ENCODE peak calls at places on chromosomes 16 and 17, in seven cellular contexts. R is uterus, V is small intestine, S is dorsolateral prefrontal cortex, X is HFF-Myc, E is tibial nerve, J is neural progenitor cell. A is an unnamed sample.

GRCh38 chr16:31216552-31217530 is at the start of gene PYDC1:
- DNase-seq in R (no peak), S (peak), V (no peak), X (no peak), E (no peak), J (peak), A (no peak)

GRCh38 chr16:20821682-20822081 is 15.4 kb downstream of the REXO5 start:
- DNase-seq in S (no peak), V (no peak), X (no peak), J (no peak), R (no peak), E (no peak), A (no peak)

GRCh38 chr16:67959520-67959919 is 8.9 kb downstream of the SLC12A4 start:
- DNase-seq in V (peak), J (no peak), X (no peak), S (no peak), E (peak), R (no peak), A (peak)

GRCh38 chr16:88469615-88470395 is 16.7 kb downstream of the ZFPM1 start:
- DNase-seq in E (no peak), J (no peak), X (no peak), S (no peak), V (no peak), R (no peak), A (no peak)

GRCh38 chr17:2897605-2898004 is 101.4 kb downstream of the RAP1GAP2 start:
- DNase-seq in R (no peak), X (no peak), J (no peak), S (no peak), E (no peak), V (no peak), A (no peak)

GRCh38 chr16:11632455-11632921 is 35.8 kb upstream of the SNN start:
- DNase-seq in R (peak), V (no peak), J (peak), E (peak), X (no peak), S (no peak), A (peak)

GRCh38 chr17:4712526-4712925 is 2.1 kb downstream of the ARRB2 start:
- DNase-seq in S (no peak), X (no peak), J (no peak), V (peak), R (no peak), E (no peak), A (no peak)

GRCh38 chr17:44601574-44602372 is 44.5 kb downstream of the FZD2 start:
- DNase-seq in S (no peak), V (no peak), J (no peak), X (no peak), R (no peak), E (no peak), A (peak)

GRCh38 chr17:50638572-50638850 is 3.8 kb downstream of the ABCC3 start:
- DNase-seq in R (no peak), V (no peak), S (no peak), J (no peak), X (no peak), E (no peak), A (peak)

GRCh38 chr16:22648941-22649340 is 138.2 kb downstream of the NPIPB5 start:
- DNase-seq in R (no peak), S (no peak), V (no peak), X (no peak), J (no peak), E (no peak), A (no peak)

GRCh38 chr17:39197380-39198185 is at the start of gene CACNB1:
- DNase-seq in J (peak), X (no peak), V (peak), S (peak), E (peak), R (peak), A (peak)

GRCh38 chr16:67415872-67416793 is at the start of gene ZDHHC1:
- DNase-seq in E (no peak), J (peak), V (no peak), X (no peak), S (peak), R (peak), A (peak)

GRCh38 chr17:71987634-71988033 is 133.2 kb upstream of the SOX9 start:
- DNase-seq in E (no peak), J (no peak), R (no peak), V (no peak), S (no peak), X (no peak), A (no peak)

GRCh38 chr17:72487731-72488325 is 367.0 kb downstream of the SOX9 start:
- DNase-seq in S (no peak), R (no peak), X (no peak), E (no peak), J (no peak), V (no peak), A (no peak)

GRCh38 chr17:63573634-63574033 is 23.4 kb downstream of the DCAF7 start:
- DNase-seq in J (peak), V (no peak), S (no peak), R (no peak), E (no peak), X (no peak), A (no peak)

GRCh38 chr16:11092788-11093577 is 148.6 kb downstream of the CLEC16A start:
- DNase-seq in R (no peak), X (no peak), J (no peak), V (no peak), E (no peak), S (no peak), A (no peak)

GRCh38 chr17:38587956-38588771 is 17.6 kb downstream of the SRCIN1 start:
- DNase-seq in V (no peak), R (no peak), J (peak), S (peak), X (no peak), E (no peak), A (no peak)

GRCh38 chr17:14790518-14790917 is 474.6 kb downstream of the PMP22 start:
- DNase-seq in R (no peak), X (no peak), V (no peak), S (no peak), J (peak), E (no peak), A (peak)

GRCh38 chr17:75346906-75347305 is 57.7 kb upstream of the SLC25A19 start:
- DNase-seq in S (no peak), J (peak), V (no peak), E (no peak), R (no peak), X (no peak), A (peak)

GRCh38 chr17:61009619-61010018 is 332.0 kb downstream of the BCAS3 start:
- DNase-seq in J (no peak), V (no peak), E (no peak), X (no peak), R (no peak), S (no peak), A (peak)

GRCh38 chr17:7173687-7174602 is 5.2 kb downstream of the ASGR1 start:
- DNase-seq in S (peak), R (peak), V (peak), E (peak), X (no peak), J (peak), A (peak)

GRCh38 chr16:88784856-88785105 is 239 bp downstream of the PIEZO1 start:
- DNase-seq in V (no peak), R (no peak), X (no peak), J (no peak), E (no peak), S (no peak), A (no peak)

GRCh38 chr17:67602974-67603373 is 114.8 kb upstream of the NOL11 start:
- DNase-seq in J (peak), E (no peak), V (peak), X (no peak), R (no peak), S (no peak), A (peak)

GRCh38 chr16:24858219-24859041 is 12.7 kb downstream of the SLC5A11 start:
- DNase-seq in J (peak), E (peak), R (no peak), S (no peak), X (no peak), V (peak), A (peak)

GRCh38 chr17:82302498-82302963 is 14.9 kb downstream of the CD7 start:
- DNase-seq in R (no peak), E (no peak), J (no peak), V (no peak), S (no peak), X (no peak), A (no peak)

GRCh38 chr16:31265329-31266245 is 5.8 kb downstream of the ITGAM start:
- DNase-seq in S (no peak), J (no peak), E (no peak), R (no peak), X (no peak), V (no peak), A (peak)

GRCh38 chr17:12744298-12744697 is 45.0 kb upstream of the ARHGAP44 start:
- DNase-seq in E (no peak), X (no peak), J (no peak), R (no peak), V (peak), S (no peak), A (peak)

GRCh38 chr17:67245694-67246397 is 850 bp upstream of the HELZ start:
- DNase-seq in E (no peak), V (peak), R (no peak), X (no peak), J (peak), S (peak), A (no peak)

GRCh38 chr17:42474270-42474669 is 15.6 kb downstream of the ATP6V0A1 start:
- DNase-seq in X (no peak), J (no peak), V (peak), S (no peak), R (no peak), E (no peak), A (no peak)

GRCh38 chr17:3887811-3888210 is 5.0 kb downstream of the CAMKK1 start:
- DNase-seq in R (no peak), E (no peak), V (no peak), S (no peak), J (no peak), X (no peak), A (peak)

GRCh38 chr16:2362218-2362617 is 21.7 kb upstream of the ABCA3 start:
- DNase-seq in J (no peak), S (no peak), X (no peak), V (no peak), E (no peak), R (no peak), A (no peak)

GRCh38 chr16:2365397-2365796 is 24.9 kb upstream of the ABCA3 start:
- DNase-seq in V (no peak), X (no peak), S (no peak), J (no peak), R (no peak), E (no peak), A (no peak)

GRCh38 chr16:2366660-2367309 is 26.3 kb upstream of the ABCA3 start:
- DNase-seq in E (no peak), V (no peak), S (no peak), J (no peak), R (no peak), X (no peak), A (no peak)

GRCh38 chr16:2365895-2366294 is 25.4 kb upstream of the ABCA3 start:
- DNase-seq in V (no peak), S (no peak), J (no peak), E (no peak), X (no peak), R (no peak), A (peak)

DNA sequence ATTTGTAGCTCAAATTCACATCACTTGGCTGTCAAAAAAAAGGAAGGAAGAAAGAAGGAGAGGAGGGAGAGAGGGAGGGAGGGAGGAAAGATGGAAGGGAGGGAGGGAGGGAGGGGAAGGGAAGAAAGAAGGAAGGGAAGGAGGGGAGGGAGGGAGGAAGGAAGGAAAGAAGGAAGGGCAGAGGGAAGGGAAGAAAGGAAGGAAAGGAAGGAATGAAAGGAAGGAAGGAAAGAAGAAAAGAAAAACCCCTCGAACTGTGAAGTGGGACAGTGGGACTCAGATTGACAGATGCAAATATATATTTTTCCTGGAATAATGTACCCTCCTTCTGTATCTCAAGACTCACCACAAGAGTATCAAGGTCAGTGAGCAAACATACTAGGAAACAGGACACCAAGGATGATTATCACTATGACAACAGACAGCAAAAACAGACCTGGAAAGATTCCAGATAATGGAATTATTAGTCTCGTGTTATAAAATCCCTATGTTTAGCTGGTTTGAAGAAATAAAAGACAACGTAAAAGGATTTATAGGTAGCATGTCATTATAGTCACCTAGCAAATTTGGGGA is 24.2 kb upstream of the ABCA3 start:
- DNase-seq in J (no peak), V (peak), X (no peak), E (no peak), R (no peak), S (no peak), A (peak)
- H3K4me3 ChIP-seq in J (no peak), V (no peak), X (no peak), E (no peak), R (no peak), S (no peak), A (no peak)

GRCh38 chr17:41307647-41308046 is 1.5 kb downstream of the KRTAP16-1 start:
- DNase-seq in J (peak), X (no peak), E (no peak), S (no peak), R (no peak), V (no peak), A (peak)
- H3K4me3 ChIP-seq in J (no peak), X (no peak), E (no peak), S (no peak), R (no peak), V (no peak), A (no peak)

GRCh38 chr17:57948169-57948554 is 7.0 kb downstream of the CUEDC1 start:
- DNase-seq in R (peak), S (no peak), X (no peak), E (no peak), V (no peak), J (no peak), A (no peak)

GRCh38 chr17:57944796-57945362 is 10.3 kb downstream of the CUEDC1 start:
- DNase-seq in S (no peak), R (no peak), V (no peak), E (no peak), X (no peak), J (no peak), A (no peak)

GRCh38 chr17:57946798-57947358 is 8.3 kb downstream of the CUEDC1 start:
- DNase-seq in E (no peak), S (no peak), X (no peak), J (no peak), V (peak), R (peak), A (peak)

GRCh38 chr17:57947369-57947768 is 7.8 kb downstream of the CUEDC1 start:
- DNase-seq in E (no peak), S (no peak), R (no peak), V (no peak), X (no peak), J (no peak), A (no peak)

GRCh38 chr17:57945999-57946797 is 9.0 kb downstream of the CUEDC1 start:
- DNase-seq in V (no peak), R (no peak), J (no peak), S (no peak), X (no peak), E (no peak), A (no peak)
- H3K4me3 ChIP-seq in V (peak), R (peak), J (no peak), S (peak), X (peak), E (peak), A (peak)

DNA sequence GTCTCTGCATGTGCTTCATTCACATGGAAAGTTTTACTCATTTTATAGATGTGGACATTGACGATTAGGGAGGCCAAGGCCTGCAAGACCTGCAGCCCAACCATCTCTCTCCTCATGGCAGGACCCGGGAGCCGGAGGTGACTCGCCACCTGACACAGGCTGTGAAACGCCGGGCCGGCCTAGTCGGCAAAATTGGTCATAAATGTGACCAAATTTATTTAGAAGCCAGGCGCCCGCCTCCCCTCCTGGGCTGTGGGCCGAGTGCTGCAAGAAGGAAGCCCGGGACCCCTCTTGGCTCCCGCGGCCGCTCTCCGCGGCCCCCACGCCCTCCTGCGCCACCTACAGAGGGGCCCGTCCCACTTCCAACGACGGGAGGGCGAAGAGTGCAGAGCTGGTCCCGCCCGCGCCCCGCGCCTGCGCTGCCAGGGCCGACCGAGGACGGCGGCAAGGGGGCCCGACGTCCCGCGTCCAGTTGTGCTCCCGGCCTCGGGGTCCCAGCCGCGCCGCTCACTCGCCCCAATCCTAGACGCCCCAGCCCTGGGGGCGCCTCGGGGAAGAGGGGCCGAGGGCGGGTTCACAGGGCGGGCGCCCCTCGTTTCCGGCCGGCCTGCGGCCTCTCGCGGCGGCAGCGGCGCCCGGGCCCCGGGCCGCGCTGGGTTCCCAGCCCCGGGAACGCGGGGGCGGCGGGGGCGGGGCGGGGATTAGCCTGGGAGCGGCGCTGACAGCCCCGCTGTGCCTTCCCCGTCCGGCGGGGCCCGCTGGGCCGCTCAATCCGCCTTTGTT is 47.5 kb downstream of the WNT3 start:
- DNase-seq in V (peak), J (peak), E (no peak), X (no peak), R (no peak), S (no peak), A (peak)
- H3K4me3 ChIP-seq in V (peak), J (peak), E (no peak), X (peak), R (peak), S (peak), A (peak)

DNA sequence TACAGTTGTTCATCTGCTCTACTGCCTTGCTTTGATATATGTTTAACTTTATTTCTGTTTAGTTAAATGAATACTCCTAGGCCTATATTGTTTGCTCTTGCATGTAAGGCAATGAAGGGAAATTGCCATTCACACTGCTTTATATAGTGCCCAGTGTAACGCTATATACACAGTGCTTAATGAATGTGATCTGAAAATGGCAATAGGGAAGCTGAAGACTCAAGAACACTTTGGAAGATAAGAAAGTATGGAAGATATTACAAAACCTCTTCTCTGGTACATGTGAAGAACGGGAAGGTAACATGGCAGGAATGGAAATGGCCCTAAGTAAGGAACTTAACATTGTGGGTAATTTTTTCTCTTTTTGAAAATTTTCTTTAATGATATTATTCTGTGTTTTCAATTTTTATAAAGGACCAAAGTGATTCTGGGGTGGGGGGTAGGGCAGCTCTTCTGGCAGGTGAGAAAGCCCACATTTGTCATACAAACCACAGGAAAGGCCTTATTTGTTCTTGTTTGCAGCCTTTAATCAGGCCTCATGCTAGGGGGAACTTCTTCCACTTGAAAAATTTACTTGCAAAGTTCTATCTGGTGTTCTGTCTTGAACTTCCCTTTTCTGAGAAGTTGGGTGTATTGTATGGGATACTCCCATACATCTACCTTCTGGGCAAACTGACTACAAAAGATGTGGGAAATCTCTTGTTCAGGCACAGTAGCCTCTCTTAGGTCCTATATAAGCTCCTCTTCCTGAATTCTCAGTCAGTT is 100.8 kb upstream of the CORO6 start:
- DNase-seq in J (no peak), E (no peak), S (no peak), R (no peak), X (no peak), V (peak), A (no peak)
- H3K4me3 ChIP-seq in J (no peak), E (no peak), S (no peak), R (no peak), X (no peak), V (no peak), A (no peak)

DNA sequence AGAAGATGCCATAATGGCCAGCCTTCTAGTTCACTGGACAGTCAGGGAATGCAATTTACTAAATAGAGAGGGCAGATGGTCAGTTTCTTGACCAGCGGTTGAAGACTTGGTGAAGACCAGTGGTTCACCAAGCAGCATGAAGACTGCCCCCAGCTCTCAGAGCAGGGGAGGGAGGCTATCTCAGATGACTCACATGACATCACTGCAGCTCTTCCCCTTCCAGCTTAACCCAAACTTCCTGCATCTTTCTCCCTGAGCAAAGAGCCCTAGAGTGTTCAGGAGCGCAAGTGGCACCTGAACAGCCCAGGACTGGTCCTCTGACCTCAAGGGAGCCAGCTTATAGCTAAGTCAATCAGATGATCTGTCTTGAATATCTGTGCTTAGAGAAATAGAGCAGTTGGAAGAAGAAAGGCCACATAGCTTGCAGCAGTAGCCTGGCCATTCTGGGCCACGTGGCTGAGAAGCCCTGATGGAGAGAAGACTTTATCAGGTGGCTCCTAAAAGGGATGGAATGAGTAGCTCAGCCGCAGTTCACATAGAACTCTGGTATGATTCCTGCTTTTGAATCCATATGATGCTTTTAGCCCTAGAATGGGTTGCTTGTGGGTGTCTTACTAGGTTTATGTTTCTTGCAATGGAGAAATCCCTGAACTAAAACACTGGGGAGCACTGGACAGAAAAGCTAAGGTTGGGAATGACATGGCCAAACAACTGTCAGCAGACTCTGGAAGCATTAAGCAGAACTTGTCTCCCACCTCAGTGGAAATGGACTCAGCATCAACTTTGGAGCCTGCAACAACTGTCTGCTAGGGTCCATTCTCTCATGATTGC is 392.1 kb upstream of the CCL2 start:
- DNase-seq in V (no peak), R (no peak), S (no peak), J (no peak), E (no peak), X (no peak), A (no peak)
- H3K4me3 ChIP-seq in V (no peak), R (no peak), S (no peak), J (no peak), E (no peak), X (no peak), A (no peak)